ENCODE peak calls at places on chromosome 11, in five cellular contexts. N, M, H, D and V are unnamed samples.

GRCh38 chr11:8327761-8328192 is 64.1 kb upstream of the LMO1 start:
- DNase-seq in N (no peak), M (no peak), H (no peak), D (no peak), V (no peak)

GRCh38 chr11:65899356-65900124 is 648 bp downstream of the FOSL1 start:
- DNase-seq in N (peak; percentile 72), M (peak; percentile 96), H (peak; percentile 65), D (peak; percentile 96), V (peak; percentile 71)

GRCh38 chr11:8277691-8278090 is 14.0 kb upstream of the LMO1 start:
- DNase-seq in N (no peak), M (no peak), H (no peak), D (no peak), V (no peak)

GRCh38 chr11:69703711-69704507 is at the start of gene FGF19:
- DNase-seq in N (no peak), M (peak; percentile 76), H (no peak), D (no peak), V (no peak)

GRCh38 chr11:129102756-129103155 is 89.4 kb downstream of the ARHGAP32 start:
- DNase-seq in N (no peak), M (no peak), H (no peak), D (no peak), V (no peak)

GRCh38 chr11:111561801-111562325 is 21.3 kb downstream of the LAYN start:
- DNase-seq in N (peak; percentile 90), M (peak; percentile 73), H (peak; percentile 88), D (no peak), V (peak; percentile 56)

GRCh38 chr11:120525285-120526085 is 13.9 kb downstream of the GRIK4 start:
- DNase-seq in N (no peak), M (no peak), H (no peak), D (peak; percentile 34), V (no peak)

GRCh38 chr11:128575956-128576340 is 11.4 kb downstream of the ETS1 start:
- DNase-seq in N (peak; percentile 76), M (no peak), H (peak; percentile 93), D (no peak), V (no peak)

GRCh38 chr11:102592634-102593581 is 32.2 kb downstream of the MMP20 start:
- DNase-seq in N (peak; percentile 42), M (no peak), H (peak; percentile 36), D (no peak), V (no peak)

DNA sequence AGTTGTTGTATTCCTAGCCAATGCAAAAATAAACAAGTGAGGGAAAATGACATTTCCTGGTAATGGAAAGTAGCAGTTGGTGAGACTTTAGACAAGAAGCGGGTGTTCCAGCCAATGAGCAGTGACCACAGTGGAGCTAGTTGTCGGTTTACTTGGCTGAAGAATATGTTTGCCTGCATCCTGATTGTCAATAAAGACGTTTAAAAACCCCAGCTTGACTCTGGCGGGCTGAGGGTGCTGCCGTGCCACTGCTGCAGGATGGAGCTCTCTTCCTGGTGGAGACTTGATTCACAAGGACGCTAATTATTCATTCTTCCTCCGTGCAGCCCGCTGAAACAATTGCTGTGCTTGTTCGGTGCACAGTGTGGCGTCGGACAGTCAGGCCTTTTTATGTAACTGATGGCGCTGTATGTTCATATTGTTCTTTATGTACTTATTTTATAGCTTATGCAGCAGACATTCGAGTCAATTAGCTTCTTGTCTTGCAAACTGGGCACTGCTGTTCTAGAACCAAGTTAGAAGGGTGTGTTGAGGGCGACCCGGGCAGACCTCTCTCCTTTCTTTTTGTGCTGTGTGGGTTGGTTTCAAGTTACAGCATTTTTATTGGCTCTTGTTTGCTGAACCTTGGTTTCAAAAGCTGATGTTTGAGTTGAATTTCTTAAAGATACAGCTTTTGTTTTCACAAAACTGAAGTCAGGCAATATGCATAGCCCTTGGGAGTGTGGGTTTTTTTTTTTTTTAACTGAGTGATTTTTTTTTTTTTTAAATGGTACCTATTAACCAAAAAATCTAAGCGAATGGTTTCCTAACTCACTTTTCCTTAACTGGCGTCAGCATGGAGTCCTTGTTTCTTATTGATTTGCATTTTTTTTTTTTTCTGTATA is 153.9 kb downstream of the TEAD1 start:
- DNase-seq in N (peak; percentile 81), M (no peak), H (peak; percentile 85), D (no peak), V (peak; percentile 59)
- H3K4me3 ChIP-seq in N (peak overlapping the region; percentile 52), M (peak overlapping the region; percentile 35), H (peak overlapping the region; percentile 56), D (peak overlapping the region; percentile 30), V (peak overlapping the region; percentile 58)

DNA sequence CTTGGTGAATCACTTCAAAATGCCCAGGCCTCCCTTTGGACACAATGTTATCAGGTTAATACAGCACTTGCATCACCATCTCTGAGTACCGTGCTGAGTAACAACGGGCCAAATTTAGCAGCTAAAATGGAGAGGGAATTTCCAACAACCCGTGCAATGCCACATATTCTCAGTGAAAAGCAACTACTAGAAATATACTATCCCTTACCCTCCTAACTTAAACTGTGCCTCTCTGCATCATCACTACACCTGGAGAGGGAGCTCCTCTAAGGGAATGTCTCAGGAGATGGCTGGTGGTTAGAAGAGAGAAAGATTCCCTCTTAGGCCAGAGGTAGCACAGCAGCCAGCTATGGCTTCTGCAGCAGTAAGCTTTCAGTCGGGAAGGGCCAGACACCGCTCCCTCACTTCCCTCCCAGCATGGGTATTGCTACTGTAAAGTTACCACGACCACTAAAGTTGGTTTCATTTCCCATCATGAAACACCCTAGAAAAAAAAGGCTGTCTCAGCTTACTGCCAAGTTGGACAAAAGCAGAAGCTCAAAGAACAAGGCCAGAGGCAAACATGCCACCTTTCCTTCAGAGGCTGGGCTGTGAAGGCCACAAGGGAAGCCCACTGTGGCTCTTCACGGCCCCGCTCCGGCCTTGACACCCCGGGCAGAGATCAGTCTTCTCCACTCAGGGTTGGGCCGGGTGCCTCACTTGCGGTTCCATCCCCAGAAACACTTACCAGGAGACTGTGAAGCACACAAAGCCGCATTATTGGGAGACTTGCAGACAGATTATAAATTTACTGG is 3.9 kb downstream of the MAML2 start:
- DNase-seq in N (peak; percentile 78), M (no peak), H (peak; percentile 82), D (peak; percentile 68), V (peak; percentile 73)
- H3K4me3 ChIP-seq in N (peak overlapping the region; percentile 96), M (peak overlapping the region; percentile 12), H (peak overlapping the region; percentile 72), D (peak overlapping the region; percentile 70), V (peak overlapping the region; percentile 85)

GRCh38 chr11:125627236-125627910 is 2.4 kb downstream of the CHEK1 start:
- DNase-seq in N (peak; percentile 17), M (no peak), H (peak; percentile 18), D (no peak), V (no peak)
- H3K4me3 ChIP-seq in N (peak overlapping the region; percentile 69), M (peak overlapping the region; percentile 50), H (peak overlapping the region; percentile 82), D (no peak overlapping the region), V (peak overlapping the region; percentile 77)

DNA sequence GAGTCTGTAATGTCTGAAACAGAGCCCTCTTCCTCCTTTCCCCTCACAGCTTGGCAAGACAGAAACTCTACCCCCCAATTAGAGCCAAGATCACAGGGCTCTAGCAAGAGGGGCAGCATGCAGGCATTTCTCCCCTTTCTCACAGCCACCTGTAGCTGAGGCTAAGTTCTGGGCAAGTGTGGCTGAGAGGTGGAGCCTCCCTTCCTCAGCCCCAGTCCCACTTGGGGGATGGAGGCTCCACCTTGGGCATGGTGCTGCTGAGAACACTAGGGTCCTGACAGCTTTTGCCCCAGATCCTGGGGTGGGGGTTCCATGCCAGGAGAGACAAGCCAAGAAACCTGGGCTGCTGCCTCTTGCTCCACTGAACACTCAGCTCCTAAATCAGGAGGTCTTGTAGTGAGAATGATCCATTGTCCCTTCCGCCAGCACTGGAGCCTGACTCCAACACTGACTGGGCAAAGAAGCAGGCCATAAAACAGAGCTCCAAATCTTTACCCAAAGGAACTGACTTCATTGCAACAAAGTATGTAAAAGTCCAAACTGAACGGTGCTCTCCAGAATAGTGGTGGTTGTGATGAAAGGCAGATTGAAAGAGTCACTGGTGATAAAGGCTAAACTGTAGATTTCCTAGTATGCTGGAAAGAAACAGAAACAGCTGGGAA is 25.6 kb downstream of the NARS2 start:
- DNase-seq in N (no peak), M (no peak), H (no peak), D (no peak), V (no peak)
- H3K4me3 ChIP-seq in N (no peak overlapping the region), M (no peak overlapping the region), H (no peak overlapping the region), D (no peak overlapping the region), V (no peak overlapping the region)

DNA sequence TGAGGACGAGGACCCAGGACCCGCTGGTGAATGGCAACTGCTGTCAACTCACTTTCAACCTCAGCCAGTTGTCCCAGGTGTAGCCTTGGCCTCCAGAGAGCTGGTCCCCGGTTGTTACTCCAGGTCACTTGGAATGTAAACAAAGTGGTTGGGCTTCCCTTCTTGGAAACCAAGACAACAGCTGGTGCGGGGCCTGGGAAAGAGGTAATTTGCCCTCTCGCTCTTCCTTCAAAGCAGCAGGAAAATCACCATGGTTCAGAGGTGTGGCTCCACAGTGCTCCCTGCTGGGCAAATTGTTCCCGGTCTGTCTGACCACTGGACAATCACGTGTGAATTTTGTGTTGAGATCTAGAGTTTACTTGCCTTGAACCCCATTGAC is 15.0 kb downstream of the SLC1A2 start:
- DNase-seq in N (peak; percentile 42), M (no peak), H (peak; percentile 51), D (no peak), V (no peak)
- H3K4me3 ChIP-seq in N (no peak overlapping the region), M (no peak overlapping the region), H (no peak overlapping the region), D (no peak overlapping the region), V (no peak overlapping the region)

GRCh38 chr11:28702450-28702790 is 594.2 kb downstream of the METTL15 start:
- DNase-seq in N (no peak), M (no peak), H (peak; percentile 31), D (no peak), V (no peak)
- H3K4me3 ChIP-seq in N (no peak overlapping the region), M (no peak overlapping the region), H (no peak overlapping the region), D (no peak overlapping the region), V (no peak overlapping the region)